ENCODE peak calls at places on chromosomes 1 and 21, in eight cellular contexts. O, W, H, A, F, G, Q and S are unnamed samples.

GRCh38 chr1:172154571-172154970 is 265.9 kb upstream of the C1orf105 start:
- DNase-seq in O (no peak), H (no peak), F (no peak), W (no peak), G (no peak), A (no peak), Q (no peak), S (no peak)

GRCh38 chr1:65924471-65924870 is 131.8 kb downstream of the PDE4B start:
- DNase-seq in W (no peak), H (no peak), G (no peak), Q (no peak), A (no peak), F (no peak), O (no peak), S (no peak)

GRCh38 chr1:228494970-228495853 is 8.0 kb downstream of the RNF187 start:
- DNase-seq in W (no peak), H (no peak), O (no peak), F (no peak), G (no peak), Q (no peak), A (no peak), S (no peak)

GRCh38 chr1:27528701-27529637 is 39.0 kb upstream of the WASF2 start:
- DNase-seq in W (no peak), O (no peak), H (no peak), F (no peak), Q (peak; percentile 78), G (peak; percentile 86), A (no peak), S (no peak)

GRCh38 chr1:200666309-200666708 is 3.4 kb downstream of the DDX59 start:
- DNase-seq in Q (no peak), W (no peak), F (no peak), A (no peak), O (no peak), G (no peak), H (no peak), S (no peak)

GRCh38 chr1:184929711-184930202 is 44.6 kb downstream of the NIBAN1 start:
- DNase-seq in W (no peak), F (no peak), O (no peak), H (no peak), Q (no peak), A (no peak), G (no peak), S (no peak)

GRCh38 chr1:211017066-211017691 is 116.8 kb downstream of the KCNH1 start:
- DNase-seq in A (no peak), W (no peak), H (no peak), Q (no peak), G (no peak), F (no peak), O (no peak), S (no peak)

GRCh38 chr1:21626921-21627339 is 42.2 kb downstream of the RAP1GAP start:
- DNase-seq in O (no peak), F (no peak), Q (no peak), G (no peak), A (no peak), H (no peak), W (no peak), S (no peak)

GRCh38 chr1:3053986-3054385 is 15.0 kb upstream of the PRDM16 start:
- DNase-seq in O (no peak), W (no peak), A (no peak), Q (no peak), F (no peak), G (no peak), H (no peak), S (no peak)

GRCh38 chr1:12063141-12064072 is at the start of gene TNFRSF8:
- DNase-seq in A (no peak), H (peak; percentile 69), G (no peak), F (no peak), O (peak; percentile 15), W (peak; percentile 44), Q (no peak), S (no peak)

GRCh38 chr1:53769780-53770179 is 30.8 kb upstream of the GLIS1 start:
- DNase-seq in F (no peak), G (no peak), O (no peak), H (no peak), Q (no peak), A (no peak), W (no peak), S (no peak)

GRCh38 chr1:34844252-34844634 is 15.3 kb downstream of the SMIM12 start:
- DNase-seq in W (peak; percentile 28), A (no peak), G (no peak), O (no peak), F (no peak), Q (no peak), H (no peak), S (no peak)

GRCh38 chr1:58968360-58968952 is 184.6 kb upstream of the JUN start:
- DNase-seq in G (peak; percentile 77), Q (peak; percentile 85), W (no peak), H (peak; percentile 63), A (no peak), F (peak; percentile 63), O (no peak), S (no peak)

GRCh38 chr1:2106681-2107405 is 56.6 kb downstream of the PRKCZ start:
- DNase-seq in Q (no peak), O (no peak), W (no peak), H (no peak), F (peak; percentile 49), G (no peak), A (no peak), S (peak; percentile 62)

GRCh38 chr1:234486858-234487830 is 8.2 kb upstream of the TARBP1 start:
- DNase-seq in O (no peak), A (no peak), Q (no peak), H (peak; percentile 59), G (peak; percentile 53), F (no peak), W (no peak), S (no peak)

GRCh38 chr1:63537940-63538339 is 14.6 kb downstream of the EFCAB7 start:
- DNase-seq in W (no peak), H (no peak), O (no peak), G (no peak), F (no peak), Q (no peak), A (no peak), S (no peak)

GRCh38 chr1:145858238-145858936 is 494 bp downstream of the PIAS3 start:
- DNase-seq in F (peak; percentile 73), Q (peak; percentile 54), H (peak; percentile 64), G (peak; percentile 63), A (peak; percentile 57), W (peak; percentile 88), O (peak; percentile 39), S (peak; percentile 82)

GRCh38 chr1:19210772-19211549 is 895 bp upstream of the UBR4 start:
- DNase-seq in W (no peak), G (no peak), O (no peak), F (no peak), H (no peak), A (no peak), Q (no peak), S (no peak)

GRCh38 chr1:46221749-46222148 is 18.6 kb downstream of the LURAP1 start:
- DNase-seq in Q (peak; percentile 20), G (no peak), W (peak; percentile 48), A (no peak), H (no peak), O (no peak), F (no peak), S (no peak)

GRCh38 chr1:44418022-44418673 is 13.1 kb downstream of the RNF220 start:
- DNase-seq in F (peak; percentile 49), H (no peak), W (peak; percentile 42), Q (no peak), O (no peak), G (no peak), A (no peak), S (no peak)

GRCh38 chr21:31895069-31895851 is 22.4 kb downstream of the HUNK start:
- DNase-seq in F (no peak), A (no peak), G (no peak), H (no peak), W (no peak), O (no peak), Q (no peak), S (no peak)

GRCh38 chr1:226308166-226308722 is 720 bp downstream of the LIN9 start:
- DNase-seq in F (no peak), Q (peak; percentile 40), A (peak; percentile 10), G (no peak), H (peak; percentile 34), O (peak; percentile 2), W (no peak), S (no peak)

GRCh38 chr1:24048205-24048869 is 63.6 kb downstream of the MYOM3 start:
- DNase-seq in O (no peak), H (no peak), A (no peak), F (no peak), Q (no peak), W (no peak), G (no peak), S (no peak)

GRCh38 chr1:54604572-54605370 is 18.6 kb downstream of the FAM151A start:
- DNase-seq in F (no peak), A (no peak), G (no peak), Q (no peak), O (peak; percentile 24), W (no peak), H (peak; percentile 62), S (no peak)

GRCh38 chr1:39825432-39825941 is 36.8 kb upstream of the BMP8B start:
- DNase-seq in Q (no peak), F (no peak), O (no peak), G (no peak), H (no peak), W (no peak), A (no peak), S (no peak)

GRCh38 chr1:163440090-163440489 is 118.3 kb downstream of the NUF2 start:
- DNase-seq in O (no peak), H (no peak), G (no peak), W (no peak), Q (peak; percentile 28), A (no peak), F (no peak), S (no peak)

GRCh38 chr1:230825804-230826160 is 42.5 kb downstream of the C1orf198 start:
- DNase-seq in Q (no peak), W (no peak), A (no peak), F (no peak), H (no peak), G (no peak), O (no peak), S (no peak)

GRCh38 chr1:243890576-243890975 is 40.5 kb upstream of the AKT3 start:
- DNase-seq in A (no peak), G (no peak), W (no peak), H (no peak), O (no peak), Q (no peak), F (no peak), S (no peak)

GRCh38 chr1:1833916-1834325 is 55.7 kb upstream of the NADK start:
- DNase-seq in G (no peak), O (no peak), F (no peak), W (no peak), H (no peak), A (no peak), Q (no peak), S (no peak)

GRCh38 chr1:57464756-57465155 is 40.9 kb upstream of the DAB1 start:
- DNase-seq in F (no peak), A (no peak), W (no peak), G (no peak), H (no peak), Q (no peak), O (no peak), S (no peak)

GRCh38 chr21:46295996-46296752 is 10.0 kb downstream of the YBEY start:
- DNase-seq in F (peak; percentile 90), W (no peak), O (peak; percentile 24), H (peak; percentile 72), A (no peak), G (peak; percentile 86), Q (peak; percentile 92), S (peak; percentile 91)

GRCh38 chr1:161096514-161096913 is 1.6 kb upstream of the KLHDC9 start:
- DNase-seq in O (no peak), Q (peak; percentile 41), H (no peak), F (no peak), G (peak; percentile 72), W (no peak), A (no peak), S (no peak)